ENCODE peak calls at places on chromosomes 1 and 21, in eight cellular contexts. N is NCI-H460; X is CD8-positive, alpha-beta T cell; O is sciatic nerve; Z is stimulated activated CD4-positive, alpha-beta T cell treated with anti-CD3 and anti-CD28 coated beads, Interleukin-1b, Interleukin-23, amount 100 ng/mL, for 4 hours; G is A172; A is ureter; C is activated CD4-positive, CD25-positive, alpha-beta regulatory T cell. P is an unnamed sample.

GRCh38 chr1:219837274-219837993 is 90.9 kb downstream of the SLC30A10 start:
- DNase-seq in N (peak), X (no peak), O (no peak), Z (no peak), G (peak), A (no peak), C (no peak), P (no peak)

GRCh38 chr1:3460653-3461237 is 6.3 kb downstream of the ARHGEF16 start:
- DNase-seq in N (no peak), X (no peak), O (no peak), Z (no peak), G (peak), A (no peak), C (no peak), P (no peak)

GRCh38 chr1:184424171-184424570 is 37.3 kb downstream of the C1orf21 start:
- DNase-seq in N (no peak), X (no peak), O (no peak), Z (no peak), G (no peak), A (no peak), C (no peak), P (no peak)

GRCh38 chr1:230167419-230167852 is 100.4 kb downstream of the GALNT2 start:
- DNase-seq in N (peak), X (peak), O (no peak), Z (peak), G (peak), A (peak), C (no peak), P (no peak)

GRCh38 chr21:39348040-39348354 is 891 bp downstream of the HMGN1 start:
- DNase-seq in N (no peak), X (no peak), O (no peak), Z (no peak), G (peak), A (no peak), C (no peak), P (no peak)

GRCh38 chr1:57124170-57124569 is 158.4 kb upstream of the C8B start:
- DNase-seq in N (no peak), X (no peak), O (no peak), Z (no peak), G (no peak), A (no peak), C (no peak), P (no peak)

GRCh38 chr1:94992161-94992560 is 65.3 kb upstream of the CNN3 start:
- DNase-seq in N (no peak), X (no peak), O (no peak), Z (no peak), G (no peak), A (no peak), C (no peak), P (peak)

GRCh38 chr21:43866659-43867331 is 1.8 kb downstream of the AGPAT3 start:
- DNase-seq in N (no peak), X (peak), O (no peak), Z (peak), G (peak), A (no peak), C (no peak), P (no peak)

GRCh38 chr1:24928631-24929090 is 1.4 kb downstream of the RUNX3 start:
- DNase-seq in N (no peak), X (peak), O (no peak), Z (peak), G (no peak), A (no peak), C (no peak), P (no peak)

GRCh38 chr1:235108185-235108593 is 20.4 kb downstream of the TOMM20 start:
- DNase-seq in N (no peak), X (no peak), O (no peak), Z (no peak), G (no peak), A (peak), C (no peak), P (no peak)

GRCh38 chr1:20555025-20555757 is 2.8 kb downstream of the FAM43B start:
- DNase-seq in N (no peak), X (no peak), O (no peak), Z (no peak), G (no peak), A (no peak), C (no peak), P (no peak)

GRCh38 chr1:153494976-153495535 is 34.6 kb upstream of the S100A7 start:
- DNase-seq in N (peak), X (peak), O (peak), Z (peak), G (peak), A (peak), C (peak), P (no peak)

GRCh38 chr1:177569476-177569875 is 398.7 kb downstream of the BRINP2 start:
- DNase-seq in N (no peak), X (no peak), O (no peak), Z (no peak), G (no peak), A (no peak), C (no peak), P (no peak)

GRCh38 chr1:17168480-17168878 is 36.4 kb upstream of the PADI1 start:
- DNase-seq in N (no peak), X (no peak), O (no peak), Z (no peak), G (peak), A (no peak), C (no peak), P (no peak)

P was measured in esophagus muscularis mucosa.